ENCODE peak calls at places on chromosome 12, in four cellular contexts. One of them, this sample, is unnamed. For H3K36me3 and H3K4me1, the result is how much of the 10 kb centered on the place peaks cover.

GRCh38 chr12:49039421-49040363 is 20.9 kb downstream of the KMT2D start:
- DNase-seq in Peyer's patch: no peak
- DNase-seq in CD8-positive, alpha-beta memory T cell: no peak
- DNase-seq in MM.1S: no peak
- DNase-seq in this sample: no peak

GRCh38 chr12:104291867-104292524 is 11.5 kb upstream of the EID3 start:
- DNase-seq in Peyer's patch: no peak
- DNase-seq in CD8-positive, alpha-beta memory T cell: no peak
- DNase-seq in MM.1S: no peak
- DNase-seq in this sample: no peak

GRCh38 chr12:39426636-39427245 is 16.2 kb downstream of the KIF21A start:
- DNase-seq in Peyer's patch: no peak
- DNase-seq in CD8-positive, alpha-beta memory T cell: no peak
- DNase-seq in MM.1S: no peak
- DNase-seq in this sample: no peak

GRCh38 chr12:65740873-65741600 is 83.2 kb upstream of the HMGA2 start:
- DNase-seq in Peyer's patch: no peak
- DNase-seq in CD8-positive, alpha-beta memory T cell: peak
- DNase-seq in MM.1S: peak
- DNase-seq in this sample: no peak

GRCh38 chr12:28313631-28314030 is 123.4 kb downstream of the CCDC91 start:
- DNase-seq in Peyer's patch: no peak
- DNase-seq in CD8-positive, alpha-beta memory T cell: no peak
- DNase-seq in MM.1S: no peak
- DNase-seq in this sample: no peak

GRCh38 chr12:103676863-103677262 is 89.8 kb downstream of the STAB2 start:
- DNase-seq in Peyer's patch: no peak
- DNase-seq in CD8-positive, alpha-beta memory T cell: no peak
- DNase-seq in MM.1S: no peak
- DNase-seq in this sample: no peak

GRCh38 chr12:40946612-40947194 is 241.4 kb upstream of the PDZRN4 start:
- DNase-seq in Peyer's patch: no peak
- DNase-seq in CD8-positive, alpha-beta memory T cell: peak
- DNase-seq in MM.1S: peak
- DNase-seq in this sample: no peak

GRCh38 chr12:96448287-96448686 is 41.1 kb upstream of the CFAP54 start:
- DNase-seq in Peyer's patch: no peak
- DNase-seq in CD8-positive, alpha-beta memory T cell: no peak
- DNase-seq in MM.1S: no peak
- DNase-seq in this sample: no peak

GRCh38 chr12:114669501-114670256 is 14.3 kb downstream of the TBX3 start:
- DNase-seq in Peyer's patch: no peak
- DNase-seq in CD8-positive, alpha-beta memory T cell: no peak
- DNase-seq in MM.1S: no peak
- DNase-seq in this sample: no peak

GRCh38 chr12:123533672-123534643 is at the start of gene RILPL1:
- DNase-seq in Peyer's patch: peak
- DNase-seq in CD8-positive, alpha-beta memory T cell: peak
- DNase-seq in MM.1S: peak
- DNase-seq in this sample: peak

GRCh38 chr12:53220857-53221202 is 11.2 kb downstream of the RARG start:
- DNase-seq in Peyer's patch: peak
- DNase-seq in CD8-positive, alpha-beta memory T cell: peak
- DNase-seq in MM.1S: peak
- DNase-seq in this sample: peak

GRCh38 chr12:26281320-26281719 is 85.9 kb downstream of the SSPN start:
- DNase-seq in Peyer's patch: no peak
- DNase-seq in CD8-positive, alpha-beta memory T cell: no peak
- DNase-seq in MM.1S: no peak
- DNase-seq in this sample: no peak

GRCh38 chr12:120697344-120697743 is 10.4 kb downstream of the MLEC start:
- DNase-seq in Peyer's patch: no peak
- DNase-seq in CD8-positive, alpha-beta memory T cell: no peak
- DNase-seq in MM.1S: no peak
- DNase-seq in this sample: no peak

GRCh38 chr12:132600048-132601032 is 10.0 kb downstream of the LRCOL1 start:
- DNase-seq in Peyer's patch: peak
- DNase-seq in CD8-positive, alpha-beta memory T cell: peak
- DNase-seq in MM.1S: no peak
- DNase-seq in this sample: peak

GRCh38 chr12:108495054-108495453 is 20.0 kb upstream of the FICD start:
- DNase-seq in Peyer's patch: no peak
- DNase-seq in CD8-positive, alpha-beta memory T cell: no peak
- DNase-seq in MM.1S: peak
- DNase-seq in this sample: no peak

GRCh38 chr12:39341179-39341578 is 101.7 kb downstream of the KIF21A start:
- DNase-seq in Peyer's patch: no peak
- DNase-seq in CD8-positive, alpha-beta memory T cell: no peak
- DNase-seq in MM.1S: no peak
- DNase-seq in this sample: no peak

GRCh38 chr12:47856094-47856493 is 36.4 kb upstream of the HDAC7 start:
- DNase-seq in Peyer's patch: no peak
- DNase-seq in CD8-positive, alpha-beta memory T cell: no peak
- DNase-seq in MM.1S: no peak
- DNase-seq in this sample: no peak

GRCh38 chr12:41512531-41512930 is 324.4 kb downstream of the PDZRN4 start:
- DNase-seq in Peyer's patch: no peak
- DNase-seq in CD8-positive, alpha-beta memory T cell: no peak
- DNase-seq in MM.1S: no peak
- DNase-seq in this sample: no peak

GRCh38 chr12:109888179-109889020 is 8.1 kb upstream of the GLTP start:
- DNase-seq in Peyer's patch: peak
- DNase-seq in CD8-positive, alpha-beta memory T cell: peak
- DNase-seq in MM.1S: no peak
- DNase-seq in this sample: no peak

GRCh38 chr12:51399893-51400292 is 8.7 kb upstream of the GALNT6 start:
- DNase-seq in Peyer's patch: no peak
- DNase-seq in CD8-positive, alpha-beta memory T cell: no peak
- DNase-seq in MM.1S: no peak
- DNase-seq in this sample: no peak

GRCh38 chr12:130960787-130961186 is 7.1 kb downstream of the ADGRD1 start:
- DNase-seq in Peyer's patch: no peak
- DNase-seq in CD8-positive, alpha-beta memory T cell: no peak
- DNase-seq in MM.1S: no peak
- DNase-seq in this sample: no peak

GRCh38 chr12:63298386-63298930 is 147.5 kb upstream of the AVPR1A start:
- DNase-seq in Peyer's patch: no peak
- DNase-seq in CD8-positive, alpha-beta memory T cell: no peak
- DNase-seq in MM.1S: no peak
- DNase-seq in this sample: no peak

GRCh38 chr12:46450279-46450748 is 77.7 kb upstream of the SLC38A2 start:
- DNase-seq in Peyer's patch: no peak
- DNase-seq in CD8-positive, alpha-beta memory T cell: no peak
- DNase-seq in MM.1S: no peak
- DNase-seq in this sample: peak

GRCh38 chr12:63989301-63989845 is 144.9 kb downstream of the SRGAP1 start:
- DNase-seq in Peyer's patch: no peak
- DNase-seq in CD8-positive, alpha-beta memory T cell: no peak
- DNase-seq in MM.1S: no peak
- DNase-seq in this sample: no peak

GRCh38 chr12:56255671-56256070 is 2.5 kb downstream of the ANKRD52 start:
- DNase-seq in Peyer's patch: no peak
- DNase-seq in CD8-positive, alpha-beta memory T cell: no peak
- DNase-seq in MM.1S: no peak
- DNase-seq in this sample: peak
- H3K36me3 ChIP-seq in Peyer's patch: under half
- H3K36me3 ChIP-seq in CD8-positive, alpha-beta memory T cell: under half
- H3K36me3 ChIP-seq in MM.1S: under half
- H3K36me3 ChIP-seq in this sample: under half

DNA sequence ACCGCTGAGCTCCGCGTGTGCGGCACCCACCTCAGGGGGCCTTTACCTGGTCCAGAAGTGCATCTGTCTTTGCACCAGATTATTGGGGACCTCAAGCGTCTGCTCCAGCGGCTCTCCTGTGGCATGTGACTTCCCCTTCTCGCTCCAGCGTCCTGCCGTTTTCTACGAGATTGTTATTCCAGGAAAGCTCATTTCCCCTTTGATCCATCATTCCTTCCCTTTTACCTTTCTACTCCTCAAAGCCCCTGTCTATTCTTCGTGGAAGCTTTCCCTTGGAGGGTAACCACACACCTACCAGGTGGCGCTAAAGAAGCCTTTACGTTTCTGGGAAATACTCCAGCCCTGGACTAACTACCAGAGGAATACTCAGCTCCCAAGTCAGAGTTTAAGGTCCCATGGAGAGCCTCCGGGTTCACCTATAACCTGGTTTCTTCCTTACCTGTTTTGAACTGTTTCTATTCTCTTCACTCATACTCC is 1.5 kb downstream of the FKBP4 start:
- DNase-seq in Peyer's patch: no peak
- DNase-seq in CD8-positive, alpha-beta memory T cell: no peak
- DNase-seq in MM.1S: no peak
- DNase-seq in this sample: no peak
- H3K4me1 ChIP-seq in Peyer's patch: under half
- H3K4me1 ChIP-seq in CD8-positive, alpha-beta memory T cell: under half
- H3K4me1 ChIP-seq in MM.1S: under half
- H3K4me1 ChIP-seq in this sample: under half

GRCh38 chr12:116863275-116863767 is 17.9 kb downstream of the HRK start:
- DNase-seq in Peyer's patch: no peak
- DNase-seq in CD8-positive, alpha-beta memory T cell: no peak
- DNase-seq in MM.1S: no peak
- DNase-seq in this sample: no peak

GRCh38 chr12:116867523-116867922 is 13.7 kb downstream of the HRK start:
- DNase-seq in Peyer's patch: no peak
- DNase-seq in CD8-positive, alpha-beta memory T cell: no peak
- DNase-seq in MM.1S: no peak
- DNase-seq in this sample: no peak

GRCh38 chr12:116862167-116862566 is 19.1 kb downstream of the HRK start:
- DNase-seq in Peyer's patch: no peak
- DNase-seq in CD8-positive, alpha-beta memory T cell: no peak
- DNase-seq in MM.1S: no peak
- DNase-seq in this sample: no peak

GRCh38 chr12:116861331-116861730 is 19.9 kb downstream of the HRK start:
- DNase-seq in Peyer's patch: peak
- DNase-seq in CD8-positive, alpha-beta memory T cell: peak
- DNase-seq in MM.1S: peak
- DNase-seq in this sample: peak

GRCh38 chr12:116864371-116865160 is 16.7 kb downstream of the HRK start:
- DNase-seq in Peyer's patch: no peak
- DNase-seq in CD8-positive, alpha-beta memory T cell: no peak
- DNase-seq in MM.1S: no peak
- DNase-seq in this sample: no peak
- H3K36me3 ChIP-seq in Peyer's patch: under half
- H3K36me3 ChIP-seq in CD8-positive, alpha-beta memory T cell: under half
- H3K36me3 ChIP-seq in MM.1S: under half
- H3K36me3 ChIP-seq in this sample: under half

GRCh38 chr12:79557690-79558315 is 133.0 kb downstream of the PAWR start:
- DNase-seq in Peyer's patch: no peak
- DNase-seq in CD8-positive, alpha-beta memory T cell: no peak
- DNase-seq in MM.1S: no peak
- DNase-seq in this sample: no peak
- H3K4me1 ChIP-seq in Peyer's patch: under half
- H3K4me1 ChIP-seq in CD8-positive, alpha-beta memory T cell: under half
- H3K4me1 ChIP-seq in MM.1S: under half
- H3K4me1 ChIP-seq in this sample: under half

DNA sequence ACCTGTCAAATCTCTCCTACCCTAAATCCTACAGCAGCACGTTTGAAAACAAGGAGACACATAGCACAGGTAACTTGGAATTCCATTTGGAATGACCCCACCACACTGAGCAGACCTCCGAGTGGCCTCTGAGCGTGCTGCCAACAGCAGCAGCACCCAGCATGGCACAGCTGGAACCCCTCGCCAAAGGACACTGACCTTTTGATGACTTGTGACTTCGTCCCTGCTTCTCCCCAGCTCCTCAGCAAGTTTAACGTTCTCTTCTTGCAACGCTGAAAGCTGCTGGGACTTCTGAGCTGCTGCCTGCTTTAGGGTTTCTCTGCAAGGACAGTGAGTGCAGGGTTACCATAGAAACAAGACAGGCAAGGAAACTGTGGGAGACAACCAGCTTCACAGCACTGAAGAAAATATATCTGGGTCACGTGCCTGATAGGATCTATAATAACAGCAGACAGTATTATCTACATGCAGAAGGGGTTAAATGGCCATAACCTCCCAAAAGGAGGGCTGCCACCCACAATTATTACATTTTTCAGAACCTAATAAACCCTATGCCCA is 43.3 kb upstream of the VPS33A start:
- DNase-seq in Peyer's patch: no peak
- DNase-seq in CD8-positive, alpha-beta memory T cell: no peak
- DNase-seq in MM.1S: no peak
- DNase-seq in this sample: no peak
- H3K36me3 ChIP-seq in Peyer's patch: under half
- H3K36me3 ChIP-seq in CD8-positive, alpha-beta memory T cell: under half
- H3K36me3 ChIP-seq in MM.1S: under half
- H3K36me3 ChIP-seq in this sample: under half